ENCODE peak calls at places on chromosomes 4 and X, in four cellular contexts. R, K, P and D are unnamed samples.

GRCh38 chrX:115362334-115363095 is 73.0 kb downstream of the LUZP4 start:
- DNase-seq in R (no peak), K (no peak), P (no peak), D (no peak)

GRCh38 chr4:76199664-76200211 is 13.9 kb downstream of the SCARB2 start:
- DNase-seq in P (peak), R (peak), K (peak), D (peak)

GRCh38 chrX:69313622-69314290 is 148.5 kb upstream of the PJA1 start:
- DNase-seq in R (no peak), K (no peak), P (no peak), D (no peak)

GRCh38 chr4:73798842-73799241 is 37.6 kb upstream of the CXCL6 start:
- DNase-seq in R (no peak), K (no peak), P (no peak), D (no peak)

GRCh38 chrX:150348365-150348764 is 14.8 kb upstream of the MAMLD1 start:
- DNase-seq in K (no peak), P (no peak), R (peak), D (no peak)

GRCh38 chrX:43643201-43643600 is 12.9 kb upstream of the MAOA start:
- DNase-seq in P (no peak), K (no peak), R (no peak), D (no peak)

GRCh38 chrX:13151806-13152510 is 107.5 kb upstream of the FAM9C start:
- DNase-seq in K (no peak), R (no peak), P (no peak), D (no peak)

GRCh38 chr4:52755409-52755808 is 4.2 kb upstream of the ERVMER34-1 start:
- DNase-seq in P (no peak), R (no peak), K (no peak), D (no peak)

GRCh38 chrX:47540754-47541538 is 20.1 kb upstream of the ARAF start:
- DNase-seq in R (peak), P (peak), K (peak), D (peak)

GRCh38 chr4:180695851-180696250 is 1547.4 kb upstream of the TENM3 start:
- DNase-seq in P (no peak), R (no peak), K (no peak), D (no peak)

GRCh38 chr4:3174371-3175338 is 74.3 kb upstream of the MSANTD1 start:
- DNase-seq in K (no peak), R (no peak), P (no peak), D (no peak)

GRCh38 chr4:32917586-32917985 is 2197.4 kb downstream of the PCDH7 start:
- DNase-seq in K (no peak), P (no peak), R (no peak), D (no peak)

GRCh38 chrX:103396186-103396585 is 19.8 kb downstream of the BEX3 start:
- DNase-seq in K (no peak), P (no peak), R (no peak), D (no peak)

GRCh38 chr4:25172964-25173917 is 13.0 kb upstream of the SEPSECS start:
- DNase-seq in R (no peak), K (peak), P (peak), D (no peak)